ENCODE peak calls at places on chromosomes 1 and 21, in four cellular contexts. F is transverse colon, J is endothelial cell of umbilical vein, L is K562. K is an unnamed sample.

GRCh38 chr21:46585191-46585953 is 19.5 kb downstream of the S100B start:
- DNase-seq in J (no peak), L (no peak), F (peak), K (no peak)

GRCh38 chr1:180424848-180425457 is 77.4 kb downstream of the ACBD6 start:
- DNase-seq in F (no peak), J (no peak), L (no peak), K (no peak)

GRCh38 chr1:232915212-232915611 is 35.2 kb upstream of the NTPCR start:
- DNase-seq in L (no peak), F (no peak), J (no peak), K (no peak)

GRCh38 chr1:76230894-76231293 is 156.3 kb downstream of the ST6GALNAC3 start:
- DNase-seq in F (no peak), J (no peak), L (no peak), K (no peak)

GRCh38 chr1:145729661-145730436 is 10.6 kb downstream of the CD160 start:
- DNase-seq in J (no peak), L (no peak), F (no peak), K (no peak)

GRCh38 chr1:64090436-64090835 is 113.0 kb upstream of the UBE2U start:
- DNase-seq in J (peak), L (no peak), F (no peak), K (no peak)

GRCh38 chr21:41112740-41113692 is 54.9 kb upstream of the BACE2 start:
- DNase-seq in F (no peak), J (no peak), L (no peak), K (no peak)

GRCh38 chr1:155396874-155397476 is 76.3 kb downstream of the RUSC1 start:
- DNase-seq in F (peak), L (no peak), J (no peak), K (no peak)

GRCh38 chr1:16063226-16063829 is 10.1 kb downstream of the FAM131C start:
- DNase-seq in J (no peak), L (no peak), F (no peak), K (no peak)

GRCh38 chr1:16064536-16065196 is 8.8 kb downstream of the FAM131C start:
- DNase-seq in L (no peak), F (no peak), J (no peak), K (no peak)

GRCh38 chr1:16063921-16064320 is 9.5 kb downstream of the FAM131C start:
- DNase-seq in L (no peak), J (no peak), F (no peak), K (no peak)

GRCh38 chr1:16066245-16066644 is 7.2 kb downstream of the FAM131C start:
- DNase-seq in J (no peak), F (no peak), L (no peak), K (no peak)

DNA sequence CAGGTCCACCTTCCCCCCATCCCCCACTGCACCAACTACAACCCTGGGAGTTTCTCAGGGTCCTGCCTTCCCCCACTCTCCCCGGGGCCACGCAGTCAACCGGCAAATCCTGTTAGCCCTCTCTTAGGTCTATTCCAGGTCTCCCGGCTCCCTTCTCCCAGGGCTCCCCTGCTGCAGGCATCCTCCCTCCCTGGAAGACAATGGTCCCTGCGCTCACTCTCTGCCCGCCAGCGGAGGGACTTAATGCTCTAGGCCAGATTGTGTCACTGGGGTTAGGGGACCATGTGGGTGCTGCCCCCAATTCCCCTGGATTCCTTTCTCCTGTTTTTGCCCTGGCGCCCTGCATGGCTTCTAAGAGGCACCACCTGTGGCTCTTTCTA is 8.3 kb downstream of the FAM131C start:
- DNase-seq in J (no peak), F (no peak), L (no peak), K (no peak)
- H3K27ac ChIP-seq in J (no peak), F (no peak), L (no peak), K (no peak)

DNA sequence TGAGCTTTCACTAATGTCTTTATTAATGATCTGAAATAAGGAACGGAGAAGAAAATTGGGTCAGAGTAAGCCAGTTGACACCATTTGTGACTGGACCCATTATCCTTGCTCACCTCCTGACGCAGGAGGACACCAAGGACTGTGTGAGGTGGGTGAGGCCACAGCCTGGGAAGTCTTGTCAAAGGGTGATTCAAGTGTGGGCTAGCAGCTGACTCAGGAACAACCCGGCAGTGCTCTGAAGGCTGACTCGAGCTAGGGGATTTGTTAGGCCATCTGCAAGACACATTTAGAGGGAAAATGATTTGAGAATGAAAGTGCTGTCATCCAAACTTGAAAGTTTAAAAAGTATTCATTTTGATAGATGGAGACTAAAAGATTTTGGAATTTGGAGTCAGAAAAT is 21.2 kb downstream of the PRRX1 start:
- DNase-seq in F (no peak), J (no peak), L (no peak), K (no peak)
- TF ChIP-seq POLR2AphosphoS5 in F (no peak), J (no peak), L (no peak), K (no peak)

DNA sequence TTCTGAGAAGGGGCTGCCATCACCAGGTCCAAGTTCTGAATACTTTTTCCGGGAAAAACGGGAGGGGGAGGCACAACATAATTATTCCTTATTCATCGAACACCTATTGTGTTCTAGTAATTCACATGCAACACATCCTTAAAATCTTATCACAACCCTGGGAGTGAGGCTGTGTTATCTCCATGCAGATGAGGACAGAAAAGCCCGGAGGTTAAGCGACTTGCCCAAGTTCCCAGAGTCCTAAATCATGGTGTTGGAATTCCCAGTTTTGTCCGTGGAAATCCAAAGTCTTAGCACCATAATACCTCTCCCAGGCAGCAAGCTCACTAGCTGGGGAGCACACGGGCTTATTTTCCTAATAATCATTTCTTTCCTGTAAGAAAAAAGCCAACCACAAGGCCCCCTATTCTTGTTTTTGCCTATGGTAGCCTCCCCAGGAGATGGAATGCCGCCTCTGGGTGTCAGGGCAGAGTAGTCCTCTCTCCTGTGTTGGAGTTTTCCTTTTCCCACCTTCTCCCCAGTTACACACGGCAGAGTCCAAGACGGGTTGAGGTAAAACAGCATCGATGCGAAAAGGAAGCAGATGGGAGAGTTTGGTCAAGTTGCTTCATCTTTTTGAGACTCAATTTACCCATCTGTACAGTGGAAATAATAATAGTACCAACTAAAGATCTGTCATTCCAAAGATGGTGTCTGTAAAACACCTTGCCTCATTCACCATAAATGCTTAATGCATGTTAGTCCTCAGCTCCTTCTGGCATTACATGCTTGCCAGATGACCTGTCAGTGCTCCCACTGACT is 228.0 kb upstream of the TMEM51 start:
- DNase-seq in F (no peak), J (no peak), L (no peak), K (no peak)
- H3K27ac ChIP-seq in F (no peak), J (no peak), L (no peak), K (peak)

GRCh38 chr1:33430751-33431593 is at the start of gene PHC2:
- DNase-seq in F (peak), J (peak), L (peak), K (peak)
- TF ChIP-seq POLR2AphosphoS5 in F (no peak), J (no peak), L (no peak), K (peak)

K was measured in prostate gland.